ENCODE peak calls at places on chromosomes 12 and 14, in five cellular contexts. K is SK-N-SH, X is IMR-90, G is K562, H is HepG2. L is an unnamed sample.

GRCh38 chr14:95477411-95478089 is 38.9 kb downstream of the SYNE3 start:
- DNase-seq in K (no peak), X (no peak), G (no peak), H (no peak), L (no peak)

GRCh38 chr12:88577537-88577936 is 2.7 kb downstream of the KITLG start:
- DNase-seq in K (no peak), X (no peak), G (no peak), H (no peak), L (no peak)

GRCh38 chr12:27220057-27220987 is 23.8 kb upstream of the STK38L start:
- DNase-seq in K (no peak), X (peak), G (no peak), H (no peak), L (peak)

GRCh38 chr12:98213556-98213955 is 301.8 kb upstream of the TMPO start:
- DNase-seq in K (no peak), X (no peak), G (no peak), H (no peak), L (no peak)

GRCh38 chr14:96424104-96424989 is 32.4 kb downstream of the AK7 start:
- DNase-seq in K (peak), X (peak), G (peak), H (peak), L (peak)

GRCh38 chr12:12333407-12333831 is 16.6 kb downstream of the MANSC1 start:
- DNase-seq in K (no peak), X (peak), G (no peak), H (no peak), L (no peak)

GRCh38 chr12:14774074-14774943 is 29.0 kb downstream of the WBP11 start:
- DNase-seq in K (peak), X (peak), G (no peak), H (peak), L (peak)

GRCh38 chr12:28035483-28035882 is 63.0 kb upstream of the PTHLH start:
- DNase-seq in K (no peak), X (peak), G (peak), H (no peak), L (no peak)

GRCh38 chr14:22980672-22981089 is 1.7 kb downstream of the AJUBA start:
- DNase-seq in K (peak), X (peak), G (no peak), H (peak), L (no peak)

GRCh38 chr14:95496111-95496681 is 20.3 kb downstream of the SYNE3 start:
- DNase-seq in K (no peak), X (no peak), G (no peak), H (no peak), L (no peak)

GRCh38 chr12:77494306-77494705 is 336.4 kb upstream of the NAV3 start:
- DNase-seq in K (no peak), X (no peak), G (no peak), H (no peak), L (no peak)

GRCh38 chr12:127272864-127273263 is 994.1 kb upstream of the TMEM132C start:
- DNase-seq in K (no peak), X (peak), G (no peak), H (no peak), L (no peak)

GRCh38 chr14:68929623-68930307 is 49.3 kb downstream of the ACTN1 start:
- DNase-seq in K (no peak), X (no peak), G (no peak), H (peak), L (no peak)

GRCh38 chr12:92927436-92928116 is 1.5 kb downstream of the EEA1 start:
- DNase-seq in K (no peak), X (peak), G (peak), H (peak), L (no peak)

GRCh38 chr12:119988440-119988787 is 622 bp upstream of the BICDL1 start:
- DNase-seq in K (peak), X (peak), G (no peak), H (no peak), L (no peak)

GRCh38 chr12:116122639-116123038 is 154.9 kb downstream of the MED13L start:
- DNase-seq in K (no peak), X (no peak), G (no peak), H (no peak), L (no peak)

GRCh38 chr12:69904761-69905160 is 79.7 kb downstream of the MYRFL start:
- DNase-seq in K (no peak), X (peak), G (no peak), H (no peak), L (no peak)

GRCh38 chr12:67807808-67808207 is 159.3 kb downstream of the DYRK2 start:
- DNase-seq in K (no peak), X (peak), G (no peak), H (no peak), L (no peak)

GRCh38 chr14:99503848-99504453 is 22.7 kb downstream of the CCNK start:
- DNase-seq in K (no peak), X (no peak), G (no peak), H (no peak), L (no peak)

GRCh38 chr14:69038449-69039286 is 59.6 kb upstream of the ACTN1 start:
- DNase-seq in K (peak), X (peak), G (no peak), H (no peak), L (no peak)

GRCh38 chr14:42000450-42000849 is 393.8 kb downstream of the LRFN5 start:
- DNase-seq in K (no peak), X (no peak), G (no peak), H (no peak), L (no peak)

GRCh38 chr12:93982847-93983315 is 165.5 kb upstream of the PLXNC1 start:
- DNase-seq in K (no peak), X (peak), G (no peak), H (no peak), L (no peak)

GRCh38 chr12:103043531-103044445 is 86.3 kb downstream of the ASCL1 start:
- DNase-seq in K (no peak), X (no peak), G (no peak), H (no peak), L (no peak)

GRCh38 chr12:19978193-19978592 is 390.1 kb upstream of the PDE3A start:
- DNase-seq in K (no peak), X (peak), G (no peak), H (no peak), L (no peak)

GRCh38 chr12:28517101-28517500 is 326.8 kb downstream of the CCDC91 start:
- DNase-seq in K (no peak), X (no peak), G (no peak), H (no peak), L (no peak)

GRCh38 chr14:24408764-24409163 is 10.0 kb downstream of the NYNRIN start:
- DNase-seq in K (no peak), X (no peak), G (no peak), H (no peak), L (no peak)

GRCh38 chr14:75764022-75764421 is 103.0 kb downstream of the TTLL5 start:
- DNase-seq in K (no peak), X (no peak), G (no peak), H (no peak), L (no peak)

GRCh38 chr12:106227641-106228319 is 20.0 kb downstream of the CKAP4 start:
- DNase-seq in K (no peak), X (no peak), G (no peak), H (peak), L (no peak)

DNA sequence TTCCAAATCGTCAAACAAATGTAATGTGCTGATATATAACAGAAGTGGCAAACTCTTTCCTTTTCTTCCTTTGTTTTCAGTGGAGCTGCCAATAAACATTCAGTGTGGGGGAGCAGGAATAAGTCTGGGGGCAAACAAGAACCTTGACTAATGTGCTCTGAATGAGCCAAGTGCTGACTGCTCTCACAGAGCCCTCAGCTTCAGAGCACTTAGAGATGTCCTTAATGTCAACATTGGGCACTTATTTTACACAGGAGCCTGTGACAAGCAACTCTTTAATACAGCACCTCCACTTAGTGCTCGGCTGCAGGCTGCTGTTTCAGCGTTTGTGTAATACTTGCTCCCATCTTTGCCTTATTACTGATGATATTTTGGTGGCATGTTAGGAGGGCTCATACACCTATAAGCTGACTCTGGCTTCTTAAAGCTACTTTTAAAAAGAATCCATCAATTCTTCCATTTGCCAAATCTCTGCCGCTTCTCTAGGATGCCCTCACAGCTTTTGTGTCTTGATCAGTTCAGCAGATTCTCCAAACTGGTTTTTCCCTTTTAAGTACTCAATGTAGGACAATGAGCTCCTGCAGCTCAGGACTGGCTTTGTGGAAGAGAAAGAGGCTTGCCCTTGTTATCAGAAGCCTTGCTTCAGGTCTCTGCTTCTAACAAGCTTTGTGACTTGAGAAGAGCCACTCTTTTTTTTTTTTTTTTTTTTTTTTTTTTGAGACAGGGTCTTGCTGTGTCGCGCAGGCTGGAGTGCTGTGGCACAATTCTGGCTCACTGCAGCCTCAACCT is 206.6 kb downstream of the MON2 start:
- DNase-seq in K (no peak), X (no peak), G (no peak), H (no peak), L (no peak)
- H3K27ac ChIP-seq in K (no peak), X (no peak), G (no peak), H (no peak), L (no peak)

DNA sequence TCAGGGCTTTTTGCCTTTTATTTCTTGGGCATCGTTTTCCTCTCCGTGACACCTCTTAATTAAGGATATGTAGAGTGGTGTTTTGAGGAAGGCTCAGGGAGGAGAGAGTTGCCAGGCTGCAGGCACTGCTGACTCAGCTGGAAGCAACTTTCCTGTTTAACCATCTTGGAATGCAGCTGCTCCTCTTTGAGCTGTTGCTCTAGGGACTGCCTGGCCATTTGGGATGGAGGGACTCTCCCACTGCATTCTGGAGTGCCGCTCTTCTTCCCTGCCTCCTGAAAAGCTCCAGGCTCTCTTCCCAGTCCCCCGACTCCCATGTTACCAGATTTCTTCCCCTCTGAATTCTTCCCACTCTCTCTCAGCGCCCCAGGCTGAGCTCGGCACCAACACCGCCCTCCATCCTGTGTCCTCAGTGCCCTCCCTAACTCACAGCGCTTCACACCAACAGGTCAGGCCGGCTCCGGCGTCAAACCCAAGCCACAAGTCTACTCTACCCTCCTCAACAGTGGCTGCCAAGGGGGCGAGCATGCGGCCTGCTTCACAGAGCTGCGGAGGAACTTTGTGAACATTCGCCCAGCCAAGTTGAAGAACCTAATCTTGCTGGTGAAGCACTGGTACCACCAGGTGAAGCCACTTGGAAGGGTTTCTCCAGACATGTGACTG is 5.9 kb downstream of the OAS3 start:
- DNase-seq in K (no peak), X (no peak), G (no peak), H (no peak), L (no peak)
- TF ChIP-seq MXI1 in K (no peak), X (no peak), G (no peak), H (no peak), L (no peak)

GRCh38 chr14:85625925-85626585 is 96.1 kb downstream of the FLRT2 start:
- DNase-seq in K (no peak), X (peak), G (no peak), H (no peak), L (no peak)
- H3K27ac ChIP-seq in K (no peak), X (no peak), G (no peak), H (no peak), L (no peak)

DNA sequence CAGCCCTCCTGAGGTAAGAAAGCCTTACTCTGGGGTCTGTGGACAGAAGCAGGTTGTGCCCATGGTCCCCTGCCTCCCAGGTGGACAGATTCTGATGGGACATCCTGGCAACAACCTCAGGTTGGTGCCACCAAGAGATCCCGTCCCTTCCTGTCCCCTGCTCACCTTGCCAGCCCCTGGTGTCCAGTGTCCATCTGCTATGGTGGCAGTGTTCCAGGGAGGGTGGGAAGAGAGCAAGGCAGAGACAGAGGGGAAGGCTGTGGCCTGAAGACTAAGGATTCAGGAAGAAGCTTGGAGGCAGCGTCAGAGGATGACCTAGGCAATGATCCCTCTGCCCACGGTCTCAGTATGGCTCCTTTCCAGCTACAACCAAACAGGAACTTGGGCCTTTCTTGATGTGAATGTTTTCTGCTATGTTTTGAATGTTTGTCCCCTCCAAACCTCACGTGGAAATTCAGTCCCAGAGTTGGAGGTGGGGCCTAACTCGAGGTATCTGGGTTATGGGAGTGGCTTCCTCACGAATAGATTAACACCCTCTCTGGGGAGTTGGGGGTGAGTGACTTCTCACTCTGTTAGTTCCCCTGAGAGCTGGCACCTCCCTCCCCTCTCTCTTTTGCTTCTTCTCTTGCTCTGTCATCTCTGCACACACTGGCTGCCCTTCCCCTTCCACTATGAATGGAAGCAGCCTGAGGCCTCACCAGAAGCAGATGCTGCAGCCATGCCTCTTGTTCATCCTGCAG is 26.9 kb downstream of the IQSEC3 start:
- DNase-seq in K (no peak), X (no peak), G (no peak), H (no peak), L (no peak)
- TF ChIP-seq MXI1 in K (no peak), X (no peak), G (no peak), H (no peak), L (no peak)

GRCh38 chr12:6540181-6540877 is 6.0 kb downstream of the GAPDH start:
- DNase-seq in K (peak), X (peak), G (peak), H (no peak), L (no peak)

GRCh38 chr12:6539276-6540134 is 5.2 kb downstream of the GAPDH start:
- DNase-seq in K (peak), X (peak), G (no peak), H (no peak), L (no peak)

GRCh38 chr12:6546016-6546415 is 9.8 kb downstream of the IFFO1 start:
- DNase-seq in K (no peak), X (no peak), G (peak), H (no peak), L (no peak)

GRCh38 chr12:6541371-6542165 is 7.3 kb downstream of the GAPDH start:
- DNase-seq in K (no peak), X (no peak), G (no peak), H (no peak), L (no peak)

GRCh38 chr12:6542209-6543009 is 8.1 kb downstream of the GAPDH start:
- DNase-seq in K (no peak), X (no peak), G (no peak), H (peak), L (no peak)
- H3K27ac ChIP-seq in K (no peak), X (no peak), G (no peak), H (peak), L (no peak)

GRCh38 chr12:110109837-110110535 is 14.2 kb upstream of the IFT81 start:
- DNase-seq in K (no peak), X (no peak), G (no peak), H (no peak), L (no peak)

GRCh38 chr12:110108309-110109036 is 15.7 kb upstream of the IFT81 start:
- DNase-seq in K (no peak), X (no peak), G (no peak), H (no peak), L (no peak)

GRCh38 chr12:110109037-110109836 is 14.9 kb upstream of the IFT81 start:
- DNase-seq in K (peak), X (peak), G (peak), H (peak), L (no peak)

GRCh38 chr12:110105961-110106540 is 18.1 kb upstream of the IFT81 start:
- DNase-seq in K (no peak), X (no peak), G (no peak), H (no peak), L (no peak)

DNA sequence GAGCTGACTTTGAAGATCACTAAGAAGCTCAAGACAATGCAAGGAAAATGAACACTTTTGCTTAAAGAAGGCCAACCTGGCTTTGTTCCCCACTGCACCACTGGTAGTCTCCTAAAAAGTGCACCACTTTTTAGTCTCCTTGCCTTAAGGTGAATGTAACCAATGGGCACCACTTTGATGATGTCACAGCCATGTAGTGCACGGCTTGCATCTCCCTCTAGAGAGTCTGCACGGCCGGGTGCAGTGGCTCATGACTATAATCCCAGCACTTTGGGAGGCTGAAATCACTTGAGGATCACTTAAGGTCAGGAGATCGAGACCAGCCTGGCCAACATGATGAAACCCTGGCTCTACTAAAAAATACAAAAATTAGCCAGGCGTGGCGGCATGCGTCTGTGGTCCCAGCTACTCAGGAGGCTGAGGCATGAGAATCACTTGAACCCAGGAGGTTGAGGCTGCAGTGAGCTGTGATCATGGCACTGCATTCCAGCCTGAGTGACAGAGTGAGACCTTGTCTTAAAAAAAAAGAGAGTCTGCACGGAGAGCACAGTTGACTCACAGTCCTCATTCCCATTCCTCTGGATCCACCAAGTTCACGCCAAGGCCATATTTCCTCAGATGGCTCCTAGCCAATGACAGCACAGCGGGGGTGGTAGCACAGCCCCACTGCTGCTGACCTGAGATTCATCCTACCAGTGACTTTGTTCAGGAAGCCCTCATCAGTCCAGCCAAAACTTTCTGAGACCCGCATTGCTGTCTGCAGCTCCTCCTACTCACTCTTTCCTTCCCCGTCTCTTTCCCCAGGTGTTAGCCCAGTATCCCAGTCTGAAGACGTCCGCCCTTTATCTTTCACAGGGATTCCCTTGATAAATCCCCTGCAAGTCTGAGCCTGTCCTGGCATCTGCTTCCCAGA is 16.5 kb upstream of the IFT81 start:
- DNase-seq in K (no peak), X (peak), G (no peak), H (peak), L (no peak)
- TF ChIP-seq MXI1 in K (no peak), X (no peak), G (no peak), H (no peak), L (no peak)

L was measured in GM12878.